ENCODE peak calls at places on chromosomes 6 and 20, in six cellular contexts. W is H9, Y is IMR-90, V is neuronal stem cell, U is mesenchymal stem cell, B is H1. Q is an unnamed sample.

GRCh38 chr6:28866342-28867077 is 57.3 kb downstream of the TRIM27 start:
- DNase-seq in W (peak), Y (peak), V (peak), U (peak), B (peak), Q (peak)

GRCh38 chr6:79798841-79799240 is 148.5 kb downstream of the ELOVL4 start:
- DNase-seq in W (no peak), Y (no peak), V (no peak), U (no peak), B (no peak), Q (no peak)

GRCh38 chr6:46042355-46042999 is 26.8 kb upstream of the CLIC5 start:
- DNase-seq in W (peak), Y (peak), V (peak), U (peak), B (no peak), Q (peak)

GRCh38 chr6:134948142-134948541 is 1.8 kb downstream of the ALDH8A1 start:
- DNase-seq in W (no peak), Y (no peak), V (no peak), U (no peak), B (no peak), Q (no peak)

GRCh38 chr6:110590821-110591351 is 114.5 kb upstream of the SLC22A16 start:
- DNase-seq in W (no peak), Y (peak), V (no peak), U (no peak), B (no peak), Q (no peak)

GRCh38 chr6:112683926-112684325 is 336.8 kb downstream of the RFPL4B start:
- DNase-seq in W (no peak), Y (peak), V (no peak), U (peak), B (no peak), Q (no peak)

GRCh38 chr6:119284861-119285521 is 64.6 kb downstream of the MAN1A1 start:
- DNase-seq in W (peak), Y (no peak), V (no peak), U (no peak), B (peak), Q (peak)

GRCh38 chr6:150417899-150418824 is 49.4 kb downstream of the IYD start:
- DNase-seq in W (no peak), Y (peak), V (peak), U (peak), B (no peak), Q (peak)

DNA sequence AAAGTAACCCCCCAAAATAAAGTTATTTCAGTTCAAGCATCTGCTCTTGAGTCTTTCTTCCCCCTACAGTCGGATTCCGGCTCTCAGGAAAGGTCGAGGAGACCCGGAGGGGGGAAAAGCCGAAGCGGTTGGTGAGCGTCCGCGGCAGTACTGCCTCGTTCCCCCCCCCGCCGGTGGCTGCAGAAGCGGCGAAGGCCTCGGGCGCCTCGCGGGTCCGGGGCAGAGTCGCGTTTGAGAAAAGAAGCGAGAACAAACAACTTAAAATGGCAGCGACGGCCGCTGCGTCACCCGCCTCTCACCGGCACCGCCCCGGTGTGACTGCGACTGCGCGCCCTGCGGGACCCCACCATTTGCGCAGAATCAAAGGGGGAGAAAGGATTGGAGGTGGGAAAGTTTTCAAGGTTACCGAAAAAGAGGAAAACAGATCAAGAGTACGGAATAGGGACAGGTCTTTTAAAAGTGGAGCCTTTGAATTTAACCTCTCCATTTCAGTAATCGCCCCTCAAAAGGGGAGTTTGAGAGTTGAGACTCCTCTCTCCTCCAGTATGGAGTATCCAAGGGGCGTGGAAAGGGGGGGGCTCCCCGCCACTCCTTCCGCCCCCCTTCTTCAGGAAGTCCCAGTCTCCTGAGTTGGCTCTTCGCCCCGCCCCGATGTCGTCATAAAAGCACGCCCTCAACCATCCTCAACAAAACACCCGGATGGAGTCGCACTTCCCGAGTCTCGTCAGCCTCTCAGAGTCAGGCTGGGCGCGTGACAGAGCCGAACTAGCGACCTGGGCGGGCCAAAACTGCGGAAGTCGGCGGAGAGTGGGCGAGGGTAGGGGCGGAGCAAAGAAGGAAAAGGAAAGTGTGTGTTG is 1.9 kb upstream of the C6orf62 start:
- DNase-seq in W (peak), Y (peak), V (peak), U (peak), B (peak), Q (peak)
- H3K4ac ChIP-seq in W (peak), Y (peak), V (no peak), U (peak), B (no peak), Q (peak)

DNA sequence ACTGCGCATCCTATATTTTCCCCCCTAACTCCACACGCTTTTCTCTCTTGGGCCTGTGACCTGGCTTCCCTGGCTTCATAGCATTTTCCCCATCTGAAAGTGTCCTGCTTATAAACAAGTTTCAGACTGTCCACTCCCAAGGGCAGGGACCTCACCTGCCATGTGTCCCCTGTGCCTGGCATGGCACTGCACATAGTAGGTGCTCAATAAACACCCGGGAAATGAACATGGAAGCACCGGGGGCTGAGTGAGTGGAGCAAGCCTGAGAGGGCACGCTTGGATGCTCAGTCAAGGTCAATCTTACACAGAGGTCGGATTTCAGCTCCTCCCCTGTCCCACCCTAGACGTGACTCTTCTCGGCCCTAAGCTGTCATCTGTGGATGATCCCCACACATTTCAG is 96.9 kb downstream of the NFATC2 start:
- DNase-seq in W (no peak), Y (no peak), V (no peak), U (peak), B (no peak), Q (no peak)
- H2AK5ac ChIP-seq in W (no peak), Y (peak), V (no peak), U (peak), B (no peak), Q (no peak)

GRCh38 chr20:37343212-37343993 is 2.5 kb upstream of the SRC start:
- DNase-seq in W (no peak), Y (no peak), V (no peak), U (no peak), B (no peak), Q (no peak)

GRCh38 chr20:37346232-37346525 is 239 bp downstream of the SRC start:
- DNase-seq in W (no peak), Y (no peak), V (no peak), U (no peak), B (no peak), Q (no peak)

GRCh38 chr20:37343994-37344355 is 2.0 kb upstream of the SRC start:
- DNase-seq in W (no peak), Y (no peak), V (no peak), U (no peak), B (no peak), Q (no peak)

GRCh38 chr20:37345339-37346231 is at the start of gene SRC:
- DNase-seq in W (peak), Y (peak), V (peak), U (peak), B (peak), Q (peak)

DNA sequence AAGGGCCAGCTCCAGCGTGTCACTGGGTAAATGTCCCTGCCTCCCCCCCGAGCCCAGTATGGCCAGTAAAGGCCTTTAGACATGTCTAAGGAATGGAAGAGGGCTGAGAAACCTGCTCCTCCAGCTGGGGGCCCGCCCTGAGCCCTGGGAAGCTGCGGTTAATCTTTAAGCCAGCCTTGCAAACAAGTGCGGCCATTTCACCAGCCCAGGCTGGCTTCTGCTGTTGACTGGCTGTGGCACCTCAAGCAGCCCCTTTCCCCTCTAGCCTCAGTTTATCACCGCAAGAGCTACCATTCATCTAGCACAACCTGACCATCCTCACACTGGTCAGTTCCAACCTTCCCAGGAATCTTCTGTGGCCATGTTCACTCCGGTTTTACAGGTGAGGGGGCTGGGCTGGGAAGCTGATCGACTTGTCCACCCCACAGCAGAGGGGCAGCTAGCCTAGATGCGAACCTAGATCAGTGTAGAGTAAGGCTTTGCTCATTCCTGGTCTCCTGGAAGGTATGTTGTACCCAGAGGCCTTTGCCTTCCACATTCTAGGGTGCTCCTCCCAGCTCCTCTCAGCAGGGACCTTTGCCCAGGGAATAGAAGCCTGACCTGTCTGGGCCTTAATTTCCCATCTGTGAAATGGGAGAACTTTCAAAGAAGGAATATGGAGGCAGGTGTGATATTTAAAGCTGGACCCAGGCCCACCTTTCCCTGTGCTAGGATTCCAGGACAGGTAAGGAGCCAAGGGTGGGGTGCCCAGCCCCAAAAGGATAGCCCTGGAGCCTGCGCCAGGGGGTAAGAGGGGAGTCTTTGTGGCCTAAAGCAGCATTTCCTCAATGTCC is 1.2 kb upstream of the SRC start:
- DNase-seq in W (peak), Y (no peak), V (no peak), U (no peak), B (no peak), Q (peak)
- H2BK15ac ChIP-seq in W (no peak), Y (no peak), V (no peak), U (no peak), B (peak), Q (no peak)

GRCh38 chr6:52546678-52547077 is 30.2 kb downstream of the TRAM2 start:
- DNase-seq in W (no peak), Y (no peak), V (no peak), U (no peak), B (no peak), Q (no peak)
- H3K4ac ChIP-seq in W (no peak), Y (peak), V (no peak), U (peak), B (no peak), Q (no peak)

DNA sequence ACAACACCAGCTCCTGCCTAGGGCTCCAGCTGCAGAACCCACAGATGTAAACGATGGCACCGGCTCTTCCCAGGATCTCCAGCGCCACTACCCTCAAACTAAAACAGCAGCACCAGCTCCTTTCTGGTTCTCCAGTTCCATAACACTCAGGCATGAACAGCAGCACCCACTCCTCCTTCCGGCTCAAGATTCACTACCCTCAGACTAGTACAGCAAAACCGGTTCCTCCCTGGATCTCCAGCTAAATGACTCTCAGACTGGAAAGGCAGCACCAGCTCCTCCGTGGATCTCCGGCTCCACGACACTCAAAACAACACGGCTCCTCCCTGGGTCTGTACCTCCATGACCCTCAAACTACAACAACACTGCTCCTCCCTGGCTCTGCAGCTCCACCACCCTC is 325.0 kb downstream of the PREX1 start:
- DNase-seq in W (no peak), Y (no peak), V (no peak), U (no peak), B (no peak), Q (no peak)
- H2AK5ac ChIP-seq in W (no peak), Y (no peak), V (no peak), U (no peak), B (no peak), Q (no peak)

DNA sequence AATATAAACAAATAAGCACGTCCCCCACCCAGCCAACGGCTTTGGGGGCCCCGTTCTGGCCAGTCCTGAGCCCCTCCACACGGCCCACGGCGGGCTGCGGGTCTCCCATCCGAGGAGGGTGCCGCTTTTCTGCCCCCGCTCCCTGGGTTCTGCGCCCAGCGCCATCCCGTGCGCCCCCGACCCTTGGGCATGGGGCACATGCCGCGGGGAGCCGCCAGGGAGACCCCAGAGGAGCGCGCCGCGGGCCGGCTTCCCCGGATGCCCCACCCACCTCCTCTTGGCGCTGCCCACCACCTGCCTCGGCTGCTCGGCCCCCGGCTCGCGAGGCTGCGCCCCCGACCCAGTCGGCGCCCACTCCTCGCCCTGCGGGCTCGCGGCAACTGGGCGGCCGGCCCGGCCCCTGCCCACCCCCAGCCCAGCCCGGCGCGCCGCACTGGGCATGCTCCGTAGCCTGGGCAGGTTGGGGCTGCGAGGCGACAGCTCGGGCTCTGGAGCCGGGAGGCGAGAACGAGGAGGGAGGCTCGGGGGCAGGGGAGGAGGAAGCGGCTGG is 580 bp upstream of the PLCB4 start:
- DNase-seq in W (peak), Y (peak), V (peak), U (peak), B (peak), Q (peak)
- H2BK15ac ChIP-seq in W (no peak), Y (peak), V (peak), U (peak), B (no peak), Q (no peak)

GRCh38 chr20:34404803-34405202 is 41.7 kb downstream of the ITCH start:
- DNase-seq in W (no peak), Y (no peak), V (no peak), U (no peak), B (no peak), Q (no peak)

GRCh38 chr20:34403908-34404307 is 40.8 kb downstream of the ITCH start:
- DNase-seq in W (no peak), Y (no peak), V (no peak), U (no peak), B (no peak), Q (no peak)

GRCh38 chr20:34402461-34402860 is 39.4 kb downstream of the ITCH start:
- DNase-seq in W (no peak), Y (no peak), V (no peak), U (no peak), B (no peak), Q (peak)

GRCh38 chr20:34403063-34403827 is 40.2 kb downstream of the ITCH start:
- DNase-seq in W (no peak), Y (no peak), V (no peak), U (no peak), B (no peak), Q (no peak)

DNA sequence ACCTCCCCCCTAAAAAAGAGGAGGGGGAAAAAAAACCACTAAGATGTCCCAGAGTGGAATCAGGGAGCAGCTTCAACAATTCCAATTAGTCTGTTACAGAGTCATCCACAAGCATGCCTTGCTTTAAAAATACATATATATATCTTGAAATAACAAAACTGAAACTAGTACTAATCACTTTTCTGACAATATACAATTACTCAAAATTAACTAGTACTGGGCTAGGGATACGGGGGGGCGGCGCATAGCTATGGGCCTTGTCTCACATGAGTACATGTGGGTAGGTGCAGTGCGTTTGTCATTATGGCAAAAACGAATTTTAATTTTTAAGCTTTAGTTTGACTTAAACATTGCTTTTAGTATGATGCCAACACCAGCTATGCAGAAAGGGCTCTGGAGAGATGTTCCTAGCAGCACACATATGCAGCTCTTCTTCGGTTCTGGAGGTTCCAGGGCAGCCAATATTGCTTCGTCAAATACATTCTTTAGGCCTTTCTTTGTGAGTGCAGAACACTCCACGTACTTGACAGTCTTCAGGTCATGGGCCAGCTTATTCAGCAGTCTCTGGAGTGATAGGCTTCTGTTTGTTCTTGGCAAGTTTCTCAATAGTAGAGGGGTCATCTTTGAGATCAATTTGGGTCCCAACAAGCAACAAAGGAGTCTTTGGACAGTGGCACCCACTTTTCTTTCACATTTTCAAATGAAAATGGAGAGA is 38.8 kb downstream of the ITCH start:
- DNase-seq in W (no peak), Y (no peak), V (no peak), U (no peak), B (no peak), Q (no peak)
- H3K4ac ChIP-seq in W (no peak), Y (peak), V (no peak), U (no peak), B (no peak), Q (no peak)

Q was measured in mesendoderm.